ENCODE peak calls at places on chromosomes 5 and 9, in seven cellular contexts. Y is HCEC 1CT, W is transverse colon, L is NCI-H146, N is skeletal muscle cell, A is fibroblast of pulmonary artery, S is cerebellar cortex. F is an unnamed sample.

GRCh38 chr5:22663124-22663523 is 190.0 kb downstream of the CDH12 start:
- DNase-seq in S (no peak), A (no peak), N (no peak), L (no peak), W (no peak), Y (no peak), F (no peak)

GRCh38 chr9:26500471-26500870 is 392.1 kb downstream of the CAAP1 start:
- DNase-seq in N (no peak), S (no peak), L (no peak), W (no peak), A (no peak), Y (no peak), F (no peak)

GRCh38 chr5:106827061-106827460 is 843.7 kb downstream of the EFNA5 start:
- DNase-seq in W (no peak), N (peak; percentile 36), L (no peak), A (peak; percentile 2), Y (peak; percentile 95), S (no peak), F (no peak)

GRCh38 chr5:35853652-35854051 is 3.0 kb upstream of the IL7R start:
- DNase-seq in N (no peak), S (no peak), L (no peak), A (no peak), W (peak; percentile 22), Y (no peak), F (no peak)

GRCh38 chr9:20996809-20997208 is 34.6 kb downstream of the HACD4 start:
- DNase-seq in S (no peak), A (no peak), N (no peak), L (no peak), W (no peak), Y (no peak), F (no peak)

GRCh38 chr5:132455614-132456115 is 34.9 kb downstream of the IRF1 start:
- DNase-seq in S (no peak), W (no peak), L (peak; percentile 10), Y (no peak), A (no peak), N (no peak), F (no peak)

GRCh38 chr9:75131700-75132099 is 43.4 kb downstream of the OSTF1 start:
- DNase-seq in S (no peak), A (no peak), L (no peak), W (no peak), N (no peak), Y (no peak), F (no peak)

GRCh38 chr9:13397661-13398060 is 118.2 kb upstream of the MPDZ start:
- DNase-seq in A (no peak), N (no peak), S (no peak), Y (no peak), W (no peak), L (no peak), F (no peak)

GRCh38 chr5:177086918-177087706 is 397 bp downstream of the FGFR4 start:
- DNase-seq in W (peak; percentile 89), L (peak; percentile 63), N (no peak), Y (peak; percentile 39), A (no peak), S (no peak), F (peak; percentile 47)

GRCh38 chr5:173050791-173051190 is 5.4 kb upstream of the CREBRF start:
- DNase-seq in Y (no peak), A (no peak), N (no peak), S (no peak), W (no peak), L (no peak), F (no peak)

GRCh38 chr5:8908055-8908683 is 637.7 kb downstream of the SEMA5A start:
- DNase-seq in L (no peak), Y (peak; percentile 36), S (no peak), W (peak; percentile 26), A (peak; percentile 45), N (no peak), F (no peak)

GRCh38 chr9:127216888-127217217 is 47.7 kb upstream of the GARNL3 start:
- DNase-seq in W (no peak), Y (no peak), A (no peak), N (no peak), L (no peak), S (no peak), F (no peak)

GRCh38 chr5:131262953-131263541 is 806 bp upstream of the CDC42SE2 start:
- DNase-seq in S (peak; percentile 45), W (no peak), N (no peak), A (peak; percentile 22), L (peak; percentile 12), Y (no peak), F (no peak)

GRCh38 chr5:1387059-1387755 is 42.3 kb upstream of the CLPTM1L start:
- DNase-seq in S (no peak), W (no peak), Y (no peak), A (no peak), N (no peak), L (peak; percentile 17), F (no peak)

GRCh38 chr5:100647461-100648230 is 112.5 kb downstream of the FAM174A start:
- DNase-seq in L (no peak), W (peak; percentile 86), N (no peak), Y (no peak), A (peak; percentile 41), S (no peak), F (peak; percentile 68)

GRCh38 chr5:30501065-30501464 is 692.4 kb upstream of the CDH6 start:
- DNase-seq in W (no peak), L (no peak), S (no peak), N (no peak), A (no peak), Y (no peak), F (no peak)

GRCh38 chr9:133585481-133586367 is 23.5 kb downstream of the FAM163B start:
- DNase-seq in S (no peak), W (no peak), A (no peak), L (peak; percentile 18), N (no peak), Y (no peak), F (peak; percentile 32)